ENCODE peak calls at places on chromosomes 4 and X, in ten cellular contexts. A is ACHN; F is brain microvascular endothelial cell; C is COLO829; D is naive thymus-derived CD4-positive, alpha-beta T cell; W is A172; V is AG04449; N is fibroblast of mammary gland; Q is effector CD4-positive, alpha-beta T cell; K is GM23248. H is an unnamed sample.

GRCh38 chr4:123478859-123479345 is 82.3 kb downstream of the SPRY1 start:
- DNase-seq in A (no peak), F (peak), C (peak), D (no peak), W (no peak), V (peak), N (no peak), Q (no peak), K (no peak), H (peak)

GRCh38 chrX:3504916-3505315 is 158.5 kb upstream of the MXRA5 start:
- DNase-seq in A (no peak), F (no peak), C (no peak), D (no peak), W (no peak), V (no peak), N (peak), Q (no peak), K (peak), H (no peak)

GRCh38 chr4:38678078-38678477 is 14.1 kb downstream of the KLF3 start:
- DNase-seq in A (no peak), F (peak), C (no peak), D (no peak), W (peak), V (peak), N (peak), Q (no peak), K (peak), H (peak)

GRCh38 chr4:57080781-57081650 is 29.2 kb downstream of the IGFBP7 start:
- DNase-seq in A (peak), F (peak), C (peak), D (no peak), W (peak), V (peak), N (peak), Q (no peak), K (peak), H (peak)

GRCh38 chr4:113646456-113646809 is 115.1 kb downstream of the CAMK2D start:
- DNase-seq in A (no peak), F (no peak), C (no peak), D (no peak), W (peak), V (no peak), N (peak), Q (no peak), K (peak), H (peak)

GRCh38 chr4:138267835-138268234 is 25.7 kb upstream of the SLC7A11 start:
- DNase-seq in A (no peak), F (no peak), C (no peak), D (no peak), W (no peak), V (no peak), N (no peak), Q (no peak), K (no peak), H (no peak)

GRCh38 chrX:108270739-108271396 is 167.4 kb downstream of the COL4A6 start:
- DNase-seq in A (no peak), F (no peak), C (no peak), D (no peak), W (peak), V (no peak), N (peak), Q (no peak), K (peak), H (peak)

GRCh38 chr4:164357957-164358356 is 396.0 kb upstream of the SMIM31 start:
- DNase-seq in A (no peak), F (no peak), C (no peak), D (no peak), W (peak), V (no peak), N (peak), Q (no peak), K (no peak), H (no peak)

GRCh38 chr4:98658287-98659105 is at the start of gene TSPAN5:
- DNase-seq in A (peak), F (no peak), C (peak), D (peak), W (peak), V (no peak), N (peak), Q (peak), K (peak), H (peak)